ENCODE peak calls at places on chromosomes 16 and 17, in four cellular contexts. Q is NCI-H1105, R is WTC11, L is hippocampal formation. V is an unnamed sample.

GRCh38 chr17:14197582-14197981 is 39.1 kb downstream of the CDRT15 start:
- DNase-seq in R (no peak), Q (no peak), L (no peak), V (no peak)

GRCh38 chr17:28738680-28739384 is 5.0 kb upstream of the TRAF4 start:
- DNase-seq in Q (no peak), L (no peak), R (no peak), V (no peak)

GRCh38 chr17:8820311-8821010 is 21.3 kb upstream of the MFSD6L start:
- DNase-seq in R (no peak), Q (no peak), L (no peak), V (no peak)

GRCh38 chr16:81480856-81481821 is 36.5 kb downstream of the CMIP start:
- DNase-seq in Q (no peak), L (peak), R (no peak), V (no peak)

GRCh38 chr17:31200287-31200686 is 96.8 kb downstream of the OMG start:
- DNase-seq in L (no peak), R (no peak), Q (no peak), V (no peak)

GRCh38 chr16:50056226-50056625 is 9.5 kb upstream of the HEATR3 start:
- DNase-seq in R (no peak), L (no peak), Q (no peak), V (no peak)

GRCh38 chr17:83201206-83202001 is 122.0 kb downstream of the METRNL start:
- DNase-seq in R (no peak), L (no peak), Q (no peak), V (no peak)

GRCh38 chr17:7440113-7440822 is 956 bp downstream of the FGF11 start:
- DNase-seq in L (no peak), Q (peak), R (peak), V (peak)

GRCh38 chr17:15999974-16000827 is 577 bp downstream of the TTC19 start:
- DNase-seq in L (no peak), R (no peak), Q (peak), V (no peak)

GRCh38 chr17:57541472-57542394 is 203.4 kb downstream of the CCDC182 start:
- DNase-seq in R (no peak), Q (no peak), L (no peak), V (no peak)

GRCh38 chr17:19378416-19379293 is at the start of gene MAPK7:
- DNase-seq in R (no peak), Q (no peak), L (no peak), V (no peak)

GRCh38 chr17:66290097-66290722 is 12.2 kb upstream of the PRKCA start:
- DNase-seq in L (no peak), R (no peak), Q (no peak), V (no peak)

GRCh38 chr17:13931752-13932477 is 137.4 kb upstream of the COX10 start:
- DNase-seq in R (peak), Q (no peak), L (no peak), V (no peak)

GRCh38 chr16:21611546-21612384 is 12.4 kb downstream of the METTL9 start:
- DNase-seq in L (no peak), R (no peak), Q (no peak), V (no peak)

GRCh38 chr17:41403409-41404023 is 6.1 kb upstream of the KRT31 start:
- DNase-seq in Q (no peak), L (no peak), R (no peak), V (no peak)

GRCh38 chr16:56667581-56668571 is at the start of gene MT1G:
- DNase-seq in Q (no peak), R (peak), L (no peak), V (no peak)

GRCh38 chr17:980406-981291 is 1.1 kb upstream of the NXN start:
- DNase-seq in L (peak), R (peak), Q (peak), V (peak)

GRCh38 chr17:81993726-81994592 is 16.5 kb downstream of the ASPSCR1 start:
- DNase-seq in R (peak), L (no peak), Q (no peak), V (no peak)